ENCODE peak calls at places on chromosomes 1 and 21, in seven cellular contexts. I is IMR-90, U is H1, L is mesenchymal stem cell, A is mesendoderm, O is trophoblast cell, H is H9. K is an unnamed sample.

GRCh38 chr21:31220567-31220966 is 123.5 kb downstream of the TIAM1 start:
- DNase-seq in I (peak; percentile 24), U (no peak), L (peak; percentile 20), A (no peak), O (no peak), H (no peak), K (peak; percentile 38)

GRCh38 chr1:111483166-111483565 is 9.4 kb downstream of the C1orf162 start:
- DNase-seq in I (peak; percentile 43), U (no peak), L (no peak), A (no peak), O (no peak), H (no peak), K (no peak)

GRCh38 chr21:14875704-14876364 is 189.0 kb downstream of the NRIP1 start:
- DNase-seq in I (no peak), U (no peak), L (no peak), A (no peak), O (peak; percentile 86), H (no peak), K (no peak)

GRCh38 chr1:64692911-64693310 is 52.0 kb upstream of the RAVER2 start:
- DNase-seq in I (no peak), U (no peak), L (no peak), A (no peak), O (no peak), H (no peak), K (no peak)

GRCh38 chr1:204073837-204074273 is 940 bp downstream of the SOX13 start:
- DNase-seq in I (no peak), U (no peak), L (peak; percentile 59), A (no peak), O (peak; percentile 36), H (no peak), K (no peak)

GRCh38 chr1:33424205-33424604 is 6.7 kb downstream of the PHC2 start:
- DNase-seq in I (peak; percentile 57), U (no peak), L (peak; percentile 57), A (peak; percentile 56), O (no peak), H (no peak), K (no peak)

GRCh38 chr1:109427171-109427467 is 871 bp upstream of the PSMA5 start:
- DNase-seq in I (no peak), U (no peak), L (no peak), A (no peak), O (peak; percentile 10), H (no peak), K (no peak)

GRCh38 chr1:111620412-111620971 is 903 bp downstream of the RAP1A start:
- DNase-seq in I (no peak), U (no peak), L (no peak), A (peak; percentile 67), O (peak; percentile 9), H (no peak), K (no peak)

GRCh38 chr1:98054786-98055185 is 134.0 kb upstream of the DPYD start:
- DNase-seq in I (no peak), U (no peak), L (no peak), A (no peak), O (no peak), H (no peak), K (no peak)

GRCh38 chr1:66993076-66993475 is 60.9 kb downstream of the SLC35D1 start:
- DNase-seq in I (no peak), U (no peak), L (no peak), A (no peak), O (peak; percentile 96), H (no peak), K (no peak)

GRCh38 chr1:90591970-90592356 is 125.1 kb downstream of the BARHL2 start:
- DNase-seq in I (no peak), U (peak; percentile 41), L (no peak), A (peak; percentile 79), O (no peak), H (peak; percentile 79), K (no peak)

GRCh38 chr1:12130466-12131130 is 36.2 kb upstream of the TNFRSF1B start:
- DNase-seq in I (no peak), U (no peak), L (no peak), A (no peak), O (no peak), H (no peak), K (no peak)

GRCh38 chr1:155979525-155980343 is 1.4 kb upstream of the ARHGEF2 start:
- DNase-seq in I (no peak), U (no peak), L (no peak), A (no peak), O (peak; percentile 40), H (no peak), K (no peak)

GRCh38 chr1:52444465-52444864 is 40.1 kb downstream of the PRPF38A start:
- DNase-seq in I (no peak), U (no peak), L (no peak), A (no peak), O (no peak), H (no peak), K (no peak)

GRCh38 chr1:222880586-222880985 is 65.7 kb downstream of the DISP1 start:
- DNase-seq in I (peak; percentile 84), U (no peak), L (peak; percentile 50), A (peak; percentile 7), O (peak; percentile 36), H (no peak), K (no peak)

GRCh38 chr1:22364326-22364650 is 87.4 kb upstream of the ZBTB40 start:
- DNase-seq in I (no peak), U (no peak), L (no peak), A (no peak), O (no peak), H (no peak), K (no peak)

GRCh38 chr1:22362626-22363402 is 88.8 kb upstream of the ZBTB40 start:
- DNase-seq in I (no peak), U (no peak), L (no peak), A (no peak), O (peak; percentile 18), H (no peak), K (no peak)

GRCh38 chr1:22364764-22365163 is 86.9 kb upstream of the ZBTB40 start:
- DNase-seq in I (no peak), U (no peak), L (no peak), A (peak; percentile 78), O (no peak), H (peak; percentile 65), K (no peak)

GRCh38 chr1:22365331-22366295 is 86.0 kb upstream of the ZBTB40 start:
- DNase-seq in I (no peak), U (no peak), L (no peak), A (peak; percentile 49), O (no peak), H (no peak), K (no peak)

DNA sequence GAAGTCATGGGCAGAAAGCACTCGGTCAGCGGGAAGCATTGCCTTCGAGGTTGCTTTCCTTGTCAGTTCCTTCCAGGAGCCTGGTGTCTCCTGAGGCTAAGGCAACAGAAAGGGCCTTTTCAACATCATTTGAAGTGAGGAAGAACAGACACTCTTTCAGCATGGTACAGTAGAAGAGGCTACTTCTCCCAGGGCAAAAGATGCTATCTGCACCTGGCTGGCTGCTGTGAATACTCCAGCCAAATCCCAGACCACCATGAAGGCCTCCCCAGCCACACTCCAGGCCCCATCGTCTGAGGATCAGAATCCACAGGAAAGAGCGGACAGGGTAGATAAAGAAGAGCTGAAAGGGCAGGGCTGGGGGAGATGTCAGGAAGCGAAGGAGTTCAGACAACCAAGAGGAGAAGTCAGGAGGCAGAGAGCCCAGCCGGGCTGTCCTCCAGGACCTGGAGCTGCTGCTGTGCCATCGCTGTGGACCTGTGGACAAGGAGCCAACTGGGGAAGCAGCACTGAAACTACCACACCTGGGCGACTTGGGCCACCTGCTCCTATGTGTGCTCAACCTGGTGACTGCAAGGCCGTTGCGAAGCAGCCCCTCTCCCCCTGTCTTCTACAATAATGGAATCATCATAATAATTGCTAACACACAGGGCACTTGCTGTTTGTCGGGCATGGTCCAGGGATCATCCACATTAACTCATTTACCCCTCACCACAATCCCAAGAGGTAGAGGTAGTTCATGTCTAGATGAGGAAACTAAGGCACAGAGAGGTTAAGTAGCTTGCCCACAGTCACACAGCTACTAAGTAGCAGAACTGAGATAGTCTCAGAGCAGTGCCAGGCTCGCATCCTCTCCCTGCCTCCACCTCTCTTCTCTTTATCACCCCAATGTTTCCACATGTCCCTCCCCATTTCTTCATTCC is 88.0 kb upstream of the ZBTB40 start:
- DNase-seq in I (no peak), U (no peak), L (no peak), A (no peak), O (no peak), H (no peak), K (no peak)
- H2BK120ac ChIP-seq in I (no peak overlapping the region), U (no peak overlapping the region), L (no peak overlapping the region), A (no peak overlapping the region), O (peak overlapping the region; percentile 35), H (no peak overlapping the region), K (no peak overlapping the region)

GRCh38 chr21:18908641-18909040 is 505.1 kb upstream of the TMPRSS15 start:
- DNase-seq in I (no peak), U (no peak), L (no peak), A (no peak), O (no peak), H (no peak), K (no peak)

GRCh38 chr21:18917602-18918001 is 514.0 kb upstream of the TMPRSS15 start:
- DNase-seq in I (no peak), U (no peak), L (no peak), A (no peak), O (peak; percentile 20), H (no peak), K (no peak)

GRCh38 chr21:18914570-18914969 is 511.0 kb upstream of the TMPRSS15 start:
- DNase-seq in I (no peak), U (no peak), L (no peak), A (no peak), O (no peak), H (no peak), K (no peak)

GRCh38 chr21:18913914-18914313 is 510.3 kb upstream of the TMPRSS15 start:
- DNase-seq in I (no peak), U (no peak), L (no peak), A (peak; percentile 19), O (no peak), H (peak; percentile 38), K (no peak)
- H2BK120ac ChIP-seq in I (no peak overlapping the region), U (no peak overlapping the region), L (no peak overlapping the region), A (no peak overlapping the region), O (no peak overlapping the region), H (no peak overlapping the region), K (no peak overlapping the region)

DNA sequence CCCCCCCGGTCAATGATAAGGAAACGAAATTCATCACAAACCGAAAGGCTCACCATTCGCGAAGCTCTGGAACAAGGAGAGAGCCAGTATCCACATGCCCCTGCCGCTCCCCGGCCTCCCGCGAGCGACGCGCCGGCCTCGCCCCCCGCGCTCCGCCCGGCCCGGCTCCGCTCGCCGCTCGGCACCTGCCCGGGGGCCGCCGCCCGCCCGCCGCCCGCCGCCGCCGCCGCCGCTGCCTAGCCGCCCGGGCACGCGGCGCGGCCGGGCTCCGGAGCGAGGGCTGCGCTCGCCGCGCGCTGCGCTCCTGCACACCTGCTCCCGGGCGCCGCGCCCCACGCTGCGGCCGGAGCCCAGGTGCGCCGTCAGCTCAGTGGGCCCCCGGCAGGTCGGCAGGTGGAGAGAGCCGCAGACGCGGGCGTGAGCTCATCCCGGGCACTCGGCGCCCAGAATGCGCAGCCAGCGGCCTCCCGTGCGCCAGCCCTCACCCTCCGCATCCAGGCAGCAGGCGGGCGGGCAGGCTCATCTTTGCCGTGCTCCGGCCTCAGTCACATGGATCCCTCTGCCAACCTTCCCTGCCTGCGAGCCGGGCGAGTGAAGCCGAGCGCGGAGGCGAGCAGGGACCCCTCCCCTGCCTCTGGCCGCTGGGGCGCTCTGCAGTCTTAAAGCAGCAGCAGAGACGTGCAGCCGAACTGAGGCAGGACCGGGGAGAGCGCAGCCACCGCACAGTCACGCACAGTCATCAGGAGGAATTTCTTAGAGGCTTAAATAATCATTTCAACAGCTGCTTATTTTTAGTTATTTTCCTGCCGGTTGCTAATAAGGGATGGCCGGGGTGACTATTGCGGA is at the start of gene DSCAM:
- DNase-seq in I (no peak), U (no peak), L (no peak), A (peak; percentile 67), O (no peak), H (peak; percentile 63), K (peak; percentile 46)
- H2BK120ac ChIP-seq in I (no peak within 1 kb of the TSS), U (no peak within 1 kb of the TSS), L (no peak within 1 kb of the TSS), A (no peak within 1 kb of the TSS), O (no peak within 1 kb of the TSS), H (no peak within 1 kb of the TSS), K (no peak within 1 kb of the TSS)

GRCh38 chr1:3473381-3473844 is 18.9 kb downstream of the ARHGEF16 start:
- DNase-seq in I (peak; percentile 83), U (no peak), L (no peak), A (no peak), O (no peak), H (no peak), K (no peak)
- H2BK120ac ChIP-seq in I (no peak overlapping the region), U (no peak overlapping the region), L (no peak overlapping the region), A (no peak overlapping the region), O (no peak overlapping the region), H (no peak overlapping the region), K (no peak overlapping the region)